ENCODE peak calls at places on chromosomes 11 and 22, in four cellular contexts. D, C, H and A are unnamed samples.

GRCh38 chr11:12508151-12508740 is 130.9 kb downstream of the PARVA start:
- DNase-seq in D (no peak), C (no peak), H (no peak), A (no peak)

GRCh38 chr11:64856382-64857227 is 12.2 kb upstream of the CDC42BPG start:
- DNase-seq in D (peak), C (peak), H (no peak), A (no peak)

GRCh38 chr22:21455334-21456089 is 11.7 kb upstream of the TMEM191C start:
- DNase-seq in D (no peak), C (no peak), H (peak), A (no peak)

GRCh38 chr11:36567684-36568083 is at the start of gene RAG1:
- DNase-seq in D (no peak), C (no peak), H (no peak), A (no peak)

GRCh38 chr11:83249972-83250593 is 36.1 kb downstream of the CCDC90B start:
- DNase-seq in D (no peak), C (no peak), H (no peak), A (no peak)

GRCh38 chr22:25496396-25497064 is 67.9 kb upstream of the GRK3 start:
- DNase-seq in D (no peak), C (no peak), H (no peak), A (no peak)

GRCh38 chr22:29476116-29476515 is 3.9 kb upstream of the NEFH start:
- DNase-seq in D (no peak), C (no peak), H (no peak), A (no peak)

GRCh38 chr11:13535819-13536218 is 40.0 kb upstream of the PTH start:
- DNase-seq in D (no peak), C (no peak), H (no peak), A (no peak)

GRCh38 chr11:87252869-87253268 is 215.1 kb downstream of the TMEM135 start:
- DNase-seq in D (no peak), C (no peak), H (no peak), A (no peak)

GRCh38 chr11:107741044-107741823 is 29.4 kb upstream of the SLN start:
- DNase-seq in D (no peak), C (no peak), H (no peak), A (peak)

GRCh38 chr11:72446929-72447753 is 12.8 kb upstream of the CLPB start:
- DNase-seq in D (no peak), C (peak), H (no peak), A (peak)

GRCh38 chr11:11843233-11843632 is 1.5 kb downstream of the USP47 start:
- DNase-seq in D (no peak), C (no peak), H (no peak), A (no peak)

GRCh38 chr11:2097356-2097997 is 41.7 kb downstream of the IGF2 start:
- DNase-seq in D (no peak), C (no peak), H (no peak), A (no peak)

GRCh38 chr22:20117656-20118571 is 888 bp upstream of the TRMT2A start:
- DNase-seq in D (no peak), C (no peak), H (peak), A (no peak)

GRCh38 chr11:32829157-32829679 is 509 bp upstream of the PRRG4 start:
- DNase-seq in D (no peak), C (no peak), H (no peak), A (no peak)

GRCh38 chr11:133966924-133967598 is 10.3 kb upstream of the IGSF9B start:
- DNase-seq in D (no peak), C (peak), H (peak), A (no peak)

GRCh38 chr11:35796542-35796941 is 134.0 kb downstream of the TRIM44 start:
- DNase-seq in D (no peak), C (no peak), H (no peak), A (no peak)